ENCODE peak calls at places on chromosomes 2 and 18, in eight cellular contexts. D, Z, X, Q, E, V, A and W are unnamed samples.

GRCh38 chr2:172198908-172199307 is 96.2 kb upstream of the DLX2 start:
- DNase-seq in D (no peak), Z (no peak), X (no peak), Q (no peak), E (no peak), V (no peak), A (no peak), W (no peak)

GRCh38 chr2:27191107-27191829 is 20.6 kb upstream of the ATRAID start:
- DNase-seq in D (peak), Z (peak), X (no peak), Q (peak), E (peak), V (peak), A (peak), W (peak)

GRCh38 chr2:237440819-237441281 is 26.9 kb upstream of the COL6A3 start:
- DNase-seq in D (no peak), Z (no peak), X (no peak), Q (no peak), E (no peak), V (no peak), A (no peak), W (no peak)

GRCh38 chr2:939936-940620 is 10.6 kb upstream of the SNTG2 start:
- DNase-seq in D (no peak), Z (no peak), X (no peak), Q (no peak), E (no peak), V (no peak), A (no peak), W (no peak)

GRCh38 chr2:67671464-67672450 is 274.6 kb downstream of the ETAA1 start:
- DNase-seq in D (no peak), Z (no peak), X (no peak), Q (no peak), E (no peak), V (no peak), A (no peak), W (no peak)

GRCh38 chr2:8872821-8873432 is 35.5 kb upstream of the KIDINS220 start:
- DNase-seq in D (peak), Z (peak), X (peak), Q (peak), E (peak), V (peak), A (peak), W (peak)

GRCh38 chr2:238423561-238424312 is 3.0 kb upstream of the ASB1 start:
- DNase-seq in D (no peak), Z (no peak), X (no peak), Q (no peak), E (no peak), V (no peak), A (no peak), W (no peak)

GRCh38 chr18:5967007-5967406 is 71.7 kb upstream of the TMEM200C start:
- DNase-seq in D (no peak), Z (no peak), X (no peak), Q (no peak), E (no peak), V (no peak), A (no peak), W (no peak)

GRCh38 chr2:9753276-9753600 is 90.0 kb upstream of the TAF1B start:
- DNase-seq in D (peak), Z (peak), X (peak), Q (no peak), E (peak), V (no peak), A (no peak), W (peak)

GRCh38 chr18:75477913-75478312 is 50.4 kb upstream of the SMIM21 start:
- DNase-seq in D (no peak), Z (no peak), X (peak), Q (no peak), E (no peak), V (no peak), A (no peak), W (no peak)

GRCh38 chr2:27973592-27973991 is 83.1 kb downstream of the BABAM2 start:
- DNase-seq in D (no peak), Z (peak), X (no peak), Q (peak), E (no peak), V (no peak), A (no peak), W (no peak)

GRCh38 chr2:155633887-155634570 is 698.5 kb downstream of the NR4A2 start:
- DNase-seq in D (no peak), Z (no peak), X (no peak), Q (no peak), E (no peak), V (no peak), A (no peak), W (no peak)

DNA sequence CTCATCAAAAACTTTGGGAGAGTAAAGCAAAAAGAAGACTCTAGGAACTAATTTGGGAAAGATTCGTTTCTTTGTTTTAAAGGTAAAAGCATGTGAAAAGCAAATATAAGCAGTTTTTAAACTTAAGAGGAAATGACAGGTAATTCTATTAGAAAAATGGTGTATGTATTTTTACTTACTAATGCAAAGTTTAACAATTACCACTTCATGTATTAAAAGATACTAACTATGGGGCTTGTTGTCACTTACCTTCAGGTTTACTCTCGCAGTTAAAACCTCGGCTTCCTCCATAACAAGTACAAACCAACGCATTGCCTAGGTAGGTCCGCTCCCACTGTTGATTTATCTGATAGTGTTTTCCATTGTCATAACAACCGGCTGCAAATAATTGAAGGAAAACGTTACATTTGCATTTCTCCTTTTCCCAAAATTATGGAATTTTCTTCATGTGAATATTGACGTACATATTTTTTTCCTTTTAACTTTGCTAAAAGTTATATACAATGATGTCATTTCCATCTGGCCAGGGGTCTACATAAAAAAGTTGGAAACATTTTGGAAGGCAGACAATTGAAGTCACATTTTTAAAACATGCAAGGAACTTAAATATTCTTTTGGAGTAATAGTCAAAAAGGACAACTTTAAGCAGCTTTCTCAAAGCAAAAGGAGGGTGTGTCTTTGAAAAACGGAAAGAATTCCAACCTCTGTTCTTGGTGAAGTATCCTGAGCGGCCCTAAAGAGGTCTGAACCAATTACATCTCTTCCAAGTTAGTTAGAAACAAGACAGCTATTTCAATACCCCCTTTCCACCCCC is 1.2 kb downstream of the FN1 start:
- DNase-seq in D (no peak), Z (no peak), X (no peak), Q (peak), E (no peak), V (no peak), A (no peak), W (no peak)
- H3K4me3 ChIP-seq in D (no peak), Z (peak), X (no peak), Q (peak), E (no peak), V (peak), A (peak), W (no peak)

DNA sequence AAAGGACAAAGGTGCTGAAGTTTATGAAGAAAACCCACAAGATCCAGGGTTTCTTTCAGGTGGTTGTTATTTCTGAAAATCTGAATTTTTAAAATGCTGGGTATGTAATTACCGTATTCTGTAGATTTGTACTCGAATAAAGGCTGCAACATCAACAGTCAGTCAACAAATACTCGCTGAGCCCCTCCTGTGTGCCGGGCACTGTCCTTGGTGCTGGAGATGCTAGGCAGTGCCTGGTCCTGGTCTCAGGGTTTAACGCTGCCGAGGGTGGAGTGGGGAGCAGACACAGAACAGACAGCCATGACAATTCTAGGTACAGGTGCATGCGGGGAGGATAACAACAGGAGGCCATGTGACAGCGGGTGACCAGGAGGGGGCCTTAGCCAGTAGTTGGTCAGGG is 27.2 kb upstream of the PDIA6 start:
- DNase-seq in D (no peak), Z (no peak), X (no peak), Q (peak), E (peak), V (no peak), A (no peak), W (no peak)
- TF ChIP-seq REST in D (no peak), Z (peak), X (peak), Q (peak), E (peak), V (peak), A (peak), W (peak)

GRCh38 chr2:176079285-176079830 is 4.4 kb downstream of the EVX2 start:
- DNase-seq in D (no peak), Z (no peak), X (no peak), Q (peak), E (peak), V (peak), A (no peak), W (no peak)
- H3K4me3 ChIP-seq in D (peak), Z (peak), X (peak), Q (peak), E (peak), V (peak), A (no peak), W (peak)

GRCh38 chr2:200751786-200752185 is 59.9 kb upstream of the BZW1 start:
- DNase-seq in D (no peak), Z (no peak), X (no peak), Q (no peak), E (no peak), V (no peak), A (no peak), W (no peak)

GRCh38 chr2:200747668-200748618 is 63.8 kb upstream of the BZW1 start:
- DNase-seq in D (no peak), Z (peak), X (no peak), Q (no peak), E (no peak), V (no peak), A (peak), W (no peak)

GRCh38 chr2:200750323-200750910 is 61.3 kb upstream of the BZW1 start:
- DNase-seq in D (no peak), Z (no peak), X (no peak), Q (no peak), E (no peak), V (no peak), A (no peak), W (no peak)

GRCh38 chr2:200748779-200749178 is 62.9 kb upstream of the BZW1 start:
- DNase-seq in D (no peak), Z (no peak), X (no peak), Q (no peak), E (no peak), V (no peak), A (peak), W (no peak)

GRCh38 chr2:200749631-200750322 is 61.9 kb upstream of the BZW1 start:
- DNase-seq in D (no peak), Z (no peak), X (no peak), Q (no peak), E (no peak), V (no peak), A (no peak), W (no peak)
- TF ChIP-seq REST in D (no peak), Z (no peak), X (no peak), Q (no peak), E (no peak), V (no peak), A (no peak), W (no peak)

GRCh38 chr2:6083131-6083530 is 390.9 kb downstream of the SOX11 start:
- DNase-seq in D (no peak), Z (no peak), X (no peak), Q (no peak), E (no peak), V (no peak), A (no peak), W (no peak)

GRCh38 chr2:6080837-6081541 is 388.8 kb downstream of the SOX11 start:
- DNase-seq in D (no peak), Z (no peak), X (no peak), Q (no peak), E (no peak), V (peak), A (no peak), W (no peak)

GRCh38 chr2:6081542-6081872 is 389.3 kb downstream of the SOX11 start:
- DNase-seq in D (no peak), Z (no peak), X (no peak), Q (no peak), E (no peak), V (no peak), A (no peak), W (no peak)

GRCh38 chr2:6082619-6083018 is 390.4 kb downstream of the SOX11 start:
- DNase-seq in D (no peak), Z (no peak), X (no peak), Q (no peak), E (no peak), V (no peak), A (no peak), W (no peak)

GRCh38 chr2:6081955-6082354 is 389.8 kb downstream of the SOX11 start:
- DNase-seq in D (no peak), Z (no peak), X (no peak), Q (no peak), E (no peak), V (peak), A (no peak), W (no peak)
- H3K4me3 ChIP-seq in D (no peak), Z (no peak), X (no peak), Q (no peak), E (no peak), V (no peak), A (no peak), W (no peak)

GRCh38 chr2:233470839-233471238 is 95.7 kb downstream of the USP40 start:
- DNase-seq in D (no peak), Z (no peak), X (no peak), Q (no peak), E (no peak), V (no peak), A (no peak), W (no peak)
- TF ChIP-seq REST in D (no peak), Z (no peak), X (no peak), Q (no peak), E (no peak), V (no peak), A (no peak), W (no peak)

GRCh38 chr2:202036601-202037037 is 3.0 kb downstream of the FZD7 start:
- DNase-seq in D (no peak), Z (no peak), X (no peak), Q (no peak), E (no peak), V (peak), A (no peak), W (no peak)
- H3K4me3 ChIP-seq in D (no peak), Z (no peak), X (no peak), Q (peak), E (no peak), V (peak), A (no peak), W (peak)

DNA sequence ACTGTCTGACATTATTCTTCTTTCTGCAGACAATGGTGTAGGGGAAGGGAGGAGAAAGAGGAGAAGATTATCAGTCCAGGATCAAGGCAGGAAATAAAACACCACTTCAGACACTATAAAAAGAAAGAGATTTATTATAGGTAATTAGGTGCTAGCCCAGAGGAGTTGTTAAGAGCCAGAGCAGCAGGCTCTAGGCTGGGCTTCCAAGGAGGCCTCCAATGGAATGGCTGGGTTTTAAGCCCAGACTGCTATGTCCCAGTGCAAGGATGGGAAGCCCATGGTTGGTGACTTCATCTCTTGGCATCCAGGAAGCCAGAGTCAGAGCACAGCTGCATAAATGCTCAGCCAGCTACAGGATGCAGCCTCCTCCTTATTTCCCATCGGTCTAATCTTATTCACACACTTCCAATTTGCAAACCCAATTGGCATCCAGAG is 95.6 kb downstream of the LAMA3 start:
- DNase-seq in D (no peak), Z (no peak), X (no peak), Q (no peak), E (no peak), V (no peak), A (no peak), W (no peak)
- TF ChIP-seq REST in D (no peak), Z (no peak), X (no peak), Q (no peak), E (no peak), V (no peak), A (no peak), W (no peak)

GRCh38 chr18:9323750-9324445 is 10.7 kb upstream of the TWSG1 start:
- DNase-seq in D (no peak), Z (no peak), X (no peak), Q (no peak), E (no peak), V (no peak), A (no peak), W (no peak)

GRCh38 chr18:9325716-9326115 is 8.9 kb upstream of the TWSG1 start:
- DNase-seq in D (no peak), Z (no peak), X (no peak), Q (no peak), E (no peak), V (no peak), A (no peak), W (no peak)

GRCh38 chr18:9329471-9329870 is 5.1 kb upstream of the TWSG1 start:
- DNase-seq in D (no peak), Z (no peak), X (no peak), Q (no peak), E (no peak), V (no peak), A (no peak), W (no peak)

GRCh38 chr18:9330419-9330818 is 4.2 kb upstream of the TWSG1 start:
- DNase-seq in D (no peak), Z (no peak), X (no peak), Q (no peak), E (no peak), V (peak), A (no peak), W (no peak)

GRCh38 chr18:9328776-9329175 is 5.8 kb upstream of the TWSG1 start:
- DNase-seq in D (no peak), Z (no peak), X (no peak), Q (no peak), E (no peak), V (no peak), A (no peak), W (no peak)
- H3K4me3 ChIP-seq in D (no peak), Z (no peak), X (no peak), Q (no peak), E (no peak), V (no peak), A (no peak), W (no peak)

GRCh38 chr2:84427235-84428138 is 31.6 kb downstream of the SUCLG1 start:
- DNase-seq in D (no peak), Z (no peak), X (no peak), Q (no peak), E (no peak), V (no peak), A (peak), W (no peak)
- TF ChIP-seq REST in D (no peak), Z (no peak), X (no peak), Q (no peak), E (no peak), V (no peak), A (no peak), W (no peak)